ENCODE peak calls at places on chromosome 16, in ten cellular contexts. G is GM13976; B is stimulated activated naive B cell treated with anti-CD40 and anti-IgM and Interleukin-4, amounts not matched to agents 10 μg/mL and 1 μg/mL and 100 μg/mL, for 72 hours; H is AML-193; D is heart left ventricle; X is fibroblast of the conjunctiva; A is AG20443; O is C1 segment of cervical spinal cord; U is cerebellum; K is CD8-positive, alpha-beta memory T cell. V is an unnamed sample.

GRCh38 chr16:83813818-83814653 is 6.3 kb downstream of the HSBP1 start:
- DNase-seq in G (no peak), B (no peak), H (peak; percentile 14), D (no peak), X (peak; percentile 59), A (peak; percentile 62), O (no peak), U (no peak), K (no peak), V (no peak)

GRCh38 chr16:12903325-12904040 is 2.1 kb downstream of the SHISA9 start:
- DNase-seq in G (peak; percentile 16), B (no peak), H (no peak), D (no peak), X (no peak), A (no peak), O (no peak), U (no peak), K (no peak), V (no peak)

GRCh38 chr16:22253272-22253671 is 43.9 kb upstream of the POLR3E start:
- DNase-seq in G (no peak), B (no peak), H (no peak), D (no peak), X (no peak), A (no peak), O (no peak), U (no peak), K (no peak), V (no peak)

GRCh38 chr16:89375021-89375420 is 115.3 kb downstream of the ANKRD11 start:
- DNase-seq in G (peak; percentile 58), B (peak; percentile 44), H (no peak), D (no peak), X (no peak), A (no peak), O (no peak), U (no peak), K (no peak), V (no peak)

GRCh38 chr16:87815567-87815966 is 49.8 kb upstream of the KLHDC4 start:
- DNase-seq in G (no peak), B (no peak), H (no peak), D (no peak), X (no peak), A (no peak), O (no peak), U (peak; percentile 40), K (no peak), V (no peak)

GRCh38 chr16:88358033-88358481 is 24.7 kb upstream of the ZNF469 start:
- DNase-seq in G (no peak), B (no peak), H (no peak), D (no peak), X (no peak), A (no peak), O (no peak), U (no peak), K (no peak), V (no peak)

GRCh38 chr16:70804729-70805169 is 3.8 kb upstream of the VAC14 start:
- DNase-seq in G (no peak), B (no peak), H (no peak), D (no peak), X (no peak), A (no peak), O (no peak), U (no peak), K (no peak), V (no peak)

GRCh38 chr16:48971571-48972071 is 310.0 kb downstream of the CBLN1 start:
- DNase-seq in G (no peak), B (no peak), H (no peak), D (no peak), X (no peak), A (no peak), O (no peak), U (peak; percentile 28), K (no peak), V (no peak)

GRCh38 chr16:2752850-2753522 is 548 bp downstream of the SRRM2 start:
- DNase-seq in G (peak; percentile 88), B (no peak), H (peak; percentile 70), D (peak; percentile 90), X (peak; percentile 69), A (peak; percentile 96), O (peak; percentile 95), U (peak; percentile 86), K (no peak), V (peak; percentile 88)

GRCh38 chr16:12213180-12213579 is 236.6 kb downstream of the SNX29 start:
- DNase-seq in G (no peak), B (no peak), H (no peak), D (no peak), X (no peak), A (no peak), O (no peak), U (no peak), K (no peak), V (no peak)

GRCh38 chr16:88299751-88300462 is 82.9 kb upstream of the ZNF469 start:
- DNase-seq in G (no peak), B (no peak), H (no peak), D (no peak), X (no peak), A (no peak), O (no peak), U (no peak), K (no peak), V (no peak)

GRCh38 chr16:70267516-70267915 is 15.8 kb upstream of the EXOSC6 start:
- DNase-seq in G (peak; percentile 55), B (no peak), H (peak; percentile 43), D (no peak), X (no peak), A (peak; percentile 64), O (no peak), U (peak; percentile 40), K (no peak), V (no peak)

GRCh38 chr16:51994597-51994996 is 552.3 kb downstream of the TOX3 start:
- DNase-seq in G (no peak), B (no peak), H (no peak), D (peak; percentile 20), X (no peak), A (no peak), O (no peak), U (no peak), K (no peak), V (no peak)

GRCh38 chr16:54055864-54056263 is 230.7 kb downstream of the IRX3 start:
- DNase-seq in G (no peak), B (no peak), H (no peak), D (no peak), X (no peak), A (no peak), O (no peak), U (no peak), K (no peak), V (no peak)